ENCODE peak calls at places on chromosomes 2 and 18, in five cellular contexts. D is fibroblast of lung, Z is neural progenitor cell, C is IMR-90, A is colonic mucosa. V is an unnamed sample. For H3K27me3, the result is how much of the 10 kb centered on the place peaks cover.

GRCh38 chr2:31038385-31038784 is 99.9 kb downstream of the GALNT14 start:
- DNase-seq in A (no peak), C (no peak), Z (peak), D (no peak), V (no peak)

GRCh38 chr2:162265666-162266467 is 22.6 kb upstream of the FAP start:
- DNase-seq in Z (no peak), C (no peak), D (no peak), A (no peak), V (no peak)

GRCh38 chr18:10247402-10248117 is 206.9 kb upstream of the APCDD1 start:
- DNase-seq in C (no peak), Z (no peak), A (no peak), D (no peak), V (no peak)

GRCh38 chr2:181685150-181685688 is 4.9 kb upstream of the NEUROD1 start:
- DNase-seq in Z (peak), A (no peak), D (no peak), C (peak), V (no peak)

GRCh38 chr2:1707771-1708351 is 36.5 kb downstream of the PXDN start:
- DNase-seq in A (peak), Z (peak), D (peak), C (peak), V (peak)

GRCh38 chr2:43269074-43269572 is 42.7 kb upstream of the ZFP36L2 start:
- DNase-seq in A (peak), D (peak), C (peak), Z (peak), V (no peak)

GRCh38 chr2:208363485-208363884 is 43.1 kb upstream of the PTH2R start:
- DNase-seq in C (peak), A (no peak), Z (no peak), D (peak), V (peak)

GRCh38 chr2:131567891-131568290 is 40.2 kb downstream of the CCDC74A start:
- DNase-seq in Z (no peak), C (no peak), D (no peak), A (no peak), V (no peak)

GRCh38 chr18:59517446-59518171 is 158.5 kb upstream of the LMAN1 start:
- DNase-seq in C (peak), D (no peak), A (no peak), Z (peak), V (no peak)

GRCh38 chr2:124171472-124172063 is 146.5 kb downstream of the CNTNAP5 start:
- DNase-seq in Z (no peak), A (no peak), C (no peak), D (no peak), V (no peak)

GRCh38 chr2:70553334-70553583 is 367 bp downstream of the TGFA start:
- DNase-seq in Z (no peak), A (peak), D (no peak), C (no peak), V (peak)

DNA sequence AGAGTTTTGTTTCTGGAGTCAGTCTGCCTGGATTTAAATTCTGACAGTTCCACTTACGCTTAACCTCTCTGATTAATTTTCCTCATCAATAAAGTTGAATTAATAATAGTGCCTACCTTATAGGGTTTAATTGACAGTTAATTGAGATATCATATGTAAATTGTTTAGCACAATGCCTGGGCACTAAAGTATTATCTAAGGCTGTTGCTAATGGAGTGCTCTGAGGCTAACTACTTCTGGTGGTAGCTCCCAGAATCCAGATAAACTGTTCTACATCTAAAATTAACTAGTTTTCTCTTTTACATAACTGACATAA is 185.6 kb upstream of the STON1 start:
- DNase-seq in D (no peak), A (no peak), C (no peak), Z (no peak), V (no peak)
- H3K4me3 ChIP-seq in D (peak), A (no peak), C (no peak), Z (no peak), V (peak)

DNA sequence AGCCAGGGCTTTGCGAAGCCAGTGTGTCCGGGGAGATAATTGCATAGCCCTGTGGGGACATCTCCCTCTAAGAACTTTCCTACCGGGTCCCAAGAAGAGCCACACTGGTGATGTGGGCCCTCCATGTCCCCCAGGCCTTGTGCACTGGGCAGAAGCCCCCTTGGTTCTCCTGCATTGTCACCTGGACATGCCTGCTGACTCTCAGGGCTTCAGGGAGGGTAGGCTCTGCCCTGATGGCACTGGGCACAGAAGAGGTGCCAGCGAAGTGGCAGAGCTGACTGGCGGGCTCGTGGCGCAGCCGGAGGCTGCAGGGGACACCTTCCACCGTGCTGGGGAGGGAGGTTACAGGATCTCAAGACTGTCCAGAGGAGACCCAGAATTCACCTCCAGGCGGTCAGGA is 28.3 kb downstream of the GLI2 start:
- DNase-seq in D (no peak), C (no peak), Z (no peak), A (no peak), V (no peak)
- H3K27me3 ChIP-seq in D (under half), C (under half), Z (under half), A (under half), V (under half)

GRCh38 chr2:55029098-55029497 is 21.2 kb downstream of the RTN4 start:
- DNase-seq in D (no peak), A (no peak), Z (no peak), C (no peak), V (no peak)

GRCh38 chr2:55025627-55026026 is 24.6 kb downstream of the RTN4 start:
- DNase-seq in C (no peak), D (no peak), Z (no peak), A (no peak), V (peak)

GRCh38 chr2:55025082-55025481 is 25.2 kb downstream of the RTN4 start:
- DNase-seq in D (no peak), A (no peak), Z (no peak), C (no peak), V (no peak)

GRCh38 chr2:55026202-55026601 is 24.0 kb downstream of the RTN4 start:
- DNase-seq in D (peak), A (no peak), Z (no peak), C (peak), V (peak)

GRCh38 chr2:55027226-55027625 is 23.0 kb downstream of the RTN4 start:
- DNase-seq in A (no peak), Z (no peak), C (no peak), D (no peak), V (no peak)
- H3K9ac ChIP-seq in A (no peak), Z (no peak), C (no peak), D (no peak), V (no peak)

GRCh38 chr2:121419081-121419699 is 111.5 kb upstream of the RNU4ATAC start:
- DNase-seq in A (no peak), Z (no peak), D (no peak), C (no peak), V (no peak)

GRCh38 chr2:121415727-121416126 is 115.0 kb upstream of the RNU4ATAC start:
- DNase-seq in A (no peak), C (no peak), D (no peak), Z (no peak), V (no peak)

GRCh38 chr2:121420486-121420885 is 110.2 kb upstream of the RNU4ATAC start:
- DNase-seq in D (no peak), C (no peak), Z (no peak), A (no peak), V (no peak)

GRCh38 chr2:121418494-121419058 is 112.1 kb upstream of the RNU4ATAC start:
- DNase-seq in D (no peak), A (no peak), Z (no peak), C (no peak), V (no peak)

DNA sequence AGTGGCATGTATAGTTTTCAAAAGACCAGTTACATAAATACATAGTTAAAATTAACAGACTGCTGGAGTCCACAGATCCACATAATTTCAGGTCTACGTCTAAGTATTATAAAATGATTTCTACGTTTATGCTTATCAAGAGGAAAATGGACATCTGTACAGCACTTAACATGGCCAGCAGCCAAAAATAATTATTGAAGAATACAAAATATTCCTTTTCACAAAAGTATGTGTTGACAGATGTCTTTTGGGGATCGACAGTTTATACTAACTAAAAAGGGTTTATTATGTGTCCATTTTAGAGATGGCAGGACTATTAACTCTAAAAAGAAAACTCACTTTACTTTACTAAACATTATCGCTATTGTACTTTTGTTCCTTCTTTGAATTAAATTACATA is 112.9 kb upstream of the RNU4ATAC start:
- DNase-seq in C (no peak), A (no peak), Z (no peak), D (no peak), V (no peak)
- H3K4me3 ChIP-seq in C (no peak), A (no peak), Z (no peak), D (no peak), V (no peak)

GRCh38 chr18:78822886-78823285 is 156.7 kb upstream of the SALL3 start:
- DNase-seq in D (no peak), Z (no peak), C (no peak), A (no peak), V (no peak)
- H3K27me3 ChIP-seq in D (under half), Z (under half), C (under half), A (under half), V (under half)

DNA sequence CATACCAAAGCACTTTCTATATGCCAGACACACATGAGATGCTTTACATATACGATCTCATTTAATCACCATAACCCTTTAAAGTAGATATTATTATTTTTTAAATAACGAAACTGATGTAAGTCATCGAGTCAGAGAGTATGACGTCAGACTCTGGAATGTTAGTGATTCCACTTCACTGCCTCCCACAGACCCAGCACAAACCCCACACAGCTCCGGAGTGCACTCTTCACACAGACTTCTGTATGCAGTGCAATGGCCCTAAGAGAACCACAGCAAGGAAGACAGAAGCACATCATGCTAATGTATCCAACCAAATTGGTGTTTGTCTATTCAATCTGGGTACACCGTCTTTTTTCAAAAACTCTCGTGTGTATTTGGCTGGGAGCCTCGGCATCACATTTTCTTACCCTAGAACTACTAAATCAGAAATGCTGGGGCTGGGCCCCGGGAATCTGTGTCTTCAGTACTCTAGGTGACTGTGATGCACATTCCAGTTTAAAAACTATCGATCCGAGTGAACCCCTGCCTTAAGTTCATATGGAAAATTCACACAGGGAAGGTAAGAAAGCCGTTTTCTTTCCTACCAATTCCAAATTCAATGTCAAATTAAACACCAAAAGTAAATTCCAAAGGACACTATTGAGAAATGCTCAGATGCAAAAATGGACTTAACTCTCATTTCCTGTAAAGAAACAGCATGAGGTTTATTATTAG is 117.7 kb upstream of the ACVR1C start:
- DNase-seq in A (no peak), D (peak), Z (no peak), C (peak), V (no peak)
- H3K9ac ChIP-seq in A (no peak), D (no peak), Z (no peak), C (no peak), V (no peak)

DNA sequence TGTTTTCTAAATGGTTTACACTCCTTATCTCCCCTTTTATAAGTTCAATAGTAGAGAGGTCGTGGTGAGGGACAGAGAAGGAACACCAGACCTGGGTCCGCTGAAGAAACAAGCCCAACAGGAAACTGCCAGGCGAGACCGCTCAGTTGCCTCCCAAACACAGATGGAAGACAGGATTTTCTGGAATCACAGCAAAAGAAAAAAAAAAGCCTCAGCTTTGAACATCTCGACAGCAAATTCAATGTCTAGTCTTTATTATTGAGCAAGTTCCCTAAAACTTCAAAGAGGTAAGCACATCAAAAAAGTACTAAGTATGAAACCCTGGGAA is 33.5 kb upstream of the GNAL start:
- DNase-seq in A (no peak), D (no peak), C (no peak), Z (no peak), V (no peak)
- H3K4me3 ChIP-seq in A (no peak), D (no peak), C (no peak), Z (no peak), V (no peak)

DNA sequence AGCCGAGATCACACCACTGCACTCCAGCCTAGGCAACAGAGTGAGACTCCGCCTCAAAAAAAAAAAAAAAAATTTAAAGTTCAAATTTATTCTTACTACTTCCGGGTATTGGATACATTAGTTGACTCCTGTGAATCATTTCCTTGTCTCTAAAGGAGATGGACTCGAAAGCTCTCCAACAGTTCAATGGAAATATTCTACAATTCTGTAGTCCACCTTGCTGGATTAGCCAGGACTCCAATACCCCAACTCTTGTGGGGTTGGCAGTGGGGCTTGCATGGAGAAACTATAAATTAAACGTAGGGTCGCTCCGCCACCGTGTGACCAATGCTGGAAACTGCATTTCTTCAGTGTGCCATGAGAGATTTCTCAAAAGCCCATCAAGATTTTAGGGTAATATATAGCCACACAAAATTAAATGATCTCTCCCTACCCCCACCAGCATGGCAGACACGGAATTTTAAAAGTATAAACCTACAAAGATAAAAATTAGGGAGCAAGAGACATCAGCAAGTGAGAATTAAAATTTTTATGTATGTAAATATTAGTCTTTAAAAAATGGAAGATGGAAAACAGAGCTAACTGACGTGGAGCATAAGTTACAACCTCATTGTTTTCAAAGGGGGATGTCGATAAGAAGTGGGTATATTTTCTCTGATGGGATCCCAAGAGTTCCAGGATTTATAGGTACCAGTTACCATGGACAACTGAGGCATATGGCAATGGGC is 27.8 kb upstream of the GAREM2 start:
- DNase-seq in D (peak), Z (peak), A (peak), C (peak), V (peak)
- H3K27me3 ChIP-seq in D (under half), Z (under half), A (under half), C (under half), V (under half)

V was measured in mammary epithelial cell.